ENCODE peak calls at places on chromosomes 11 and 22, in four cellular contexts. W, A, U and M are unnamed samples.
A peak's percentile ranks its signal among the peaks of the same experiment; 100 is the strongest.

GRCh38 chr11:63944987-63945386 is 6.2 kb downstream of the NAA40 start:
- DNase-seq in A (no peak), W (no peak), U (no peak), M (no peak)

GRCh38 chr11:35593143-35593542 is 25.1 kb upstream of the FJX1 start:
- DNase-seq in W (no peak), U (no peak), A (peak; percentile 65), M (no peak)

GRCh38 chr22:42719656-42720262 is 911 bp downstream of the A4GALT start:
- DNase-seq in U (no peak), W (no peak), A (no peak), M (no peak)

GRCh38 chr22:35601743-35602633 is 15.1 kb downstream of the MB start:
- DNase-seq in W (no peak), A (no peak), U (no peak), M (peak; percentile 46)

GRCh38 chr11:46359936-46360335 is 12.7 kb downstream of the DGKZ start:
- DNase-seq in A (no peak), U (no peak), W (no peak), M (no peak)

GRCh38 chr22:29301716-29302401 is 4.6 kb upstream of the GAS2L1 start:
- DNase-seq in W (no peak), A (no peak), U (no peak), M (no peak)

GRCh38 chr11:76652989-76653673 is 17.4 kb downstream of the LRRC32 start:
- DNase-seq in W (no peak), A (no peak), U (no peak), M (no peak)

GRCh38 chr11:33920838-33921613 is 29.1 kb upstream of the LMO2 start:
- DNase-seq in W (no peak), U (no peak), A (no peak), M (no peak)

GRCh38 chr11:86811637-86812321 is 11.4 kb downstream of the PRSS23 start:
- DNase-seq in W (no peak), U (no peak), A (peak; percentile 40), M (no peak)

GRCh38 chr11:94017446-94017845 is 3.7 kb upstream of the HEPHL1 start:
- DNase-seq in U (no peak), A (no peak), W (no peak), M (no peak)

GRCh38 chr22:29691636-29692326 is 28.0 kb upstream of the CABP7 start:
- DNase-seq in U (no peak), A (no peak), W (no peak), M (no peak)

GRCh38 chr11:2298795-2299747 is 2.6 kb downstream of the C11orf21 start:
- DNase-seq in U (no peak), A (no peak), W (peak; percentile 35), M (no peak)

GRCh38 chr22:46072030-46072881 is 78.1 kb upstream of the PPARA start:
- DNase-seq in W (peak; percentile 32), U (peak; percentile 37), A (no peak), M (no peak)

GRCh38 chr22:46297151-46297819 is 615 bp downstream of the GTSE1 start:
- DNase-seq in A (no peak), U (no peak), W (peak; percentile 44), M (no peak)

GRCh38 chr11:12689029-12689755 is 15.0 kb downstream of the TEAD1 start:
- DNase-seq in U (no peak), W (no peak), A (no peak), M (no peak)

GRCh38 chr11:64146036-64146943 is 19.6 kb downstream of the MACROD1 start:
- DNase-seq in U (peak; percentile 57), W (peak; percentile 77), A (peak; percentile 28), M (no peak)

GRCh38 chr11:83191986-83192385 is 1.5 kb upstream of the ANKRD42 start:
- DNase-seq in W (no peak), U (no peak), A (no peak), M (no peak)

GRCh38 chr11:19861171-19861570 is 148.5 kb downstream of the NAV2 start:
- DNase-seq in A (no peak), W (no peak), U (no peak), M (no peak)

GRCh38 chr22:42022162-42022847 is 23.7 kb downstream of the WBP2NL start:
- DNase-seq in U (no peak), A (no peak), W (no peak), M (no peak)

GRCh38 chr22:50306753-50307749 is at the start of gene PLXNB2:
- DNase-seq in A (peak; percentile 66), U (no peak), W (peak; percentile 89), M (no peak)

GRCh38 chr11:8019671-8020597 is 32.8 kb downstream of the EIF3F start:
- DNase-seq in A (no peak), U (peak; percentile 31), W (peak; percentile 42), M (no peak)